ENCODE peak calls at places on chromosomes 2 and 18, in ten cellular contexts. Q, N, O, R, L, C, Y, P, K and I are unnamed samples.

GRCh38 chr18:494602-494983 is 5.9 kb downstream of the COLEC12 start:
- DNase-seq in Q (no peak), N (no peak), O (no peak), R (peak; percentile 93), L (no peak), C (no peak), Y (no peak), P (no peak), K (no peak), I (no peak)

GRCh38 chr2:6855860-6856547 is 9.7 kb downstream of the CMPK2 start:
- DNase-seq in Q (no peak), N (no peak), O (peak; percentile 81), R (peak; percentile 17), L (no peak), C (no peak), Y (no peak), P (no peak), K (no peak), I (no peak)

GRCh38 chr18:49638891-49639557 is 77.2 kb downstream of the LIPG start:
- DNase-seq in Q (no peak), N (no peak), O (no peak), R (no peak), L (no peak), C (no peak), Y (no peak), P (peak; percentile 56), K (no peak), I (no peak)

GRCh38 chr2:24333019-24333540 is 27.3 kb downstream of the ITSN2 start:
- DNase-seq in Q (no peak), N (no peak), O (no peak), R (no peak), L (no peak), C (no peak), Y (no peak), P (no peak), K (no peak), I (no peak)

GRCh38 chr2:185475868-185476267 is 262.7 kb upstream of the FSIP2 start:
- DNase-seq in Q (no peak), N (no peak), O (no peak), R (no peak), L (no peak), C (peak; percentile 42), Y (no peak), P (no peak), K (no peak), I (no peak)

GRCh38 chr2:164048729-164049128 is 312.9 kb upstream of the FIGN start:
- DNase-seq in Q (no peak), N (no peak), O (no peak), R (no peak), L (no peak), C (no peak), Y (no peak), P (no peak), K (no peak), I (no peak)

GRCh38 chr2:207487650-207488315 is 42.0 kb upstream of the CREB1 start:
- DNase-seq in Q (peak; percentile 32), N (no peak), O (peak; percentile 92), R (peak; percentile 98), L (no peak), C (no peak), Y (no peak), P (no peak), K (no peak), I (no peak)

GRCh38 chr2:118687698-118688097 is 159.8 kb downstream of the EN1 start:
- DNase-seq in Q (no peak), N (no peak), O (no peak), R (no peak), L (no peak), C (no peak), Y (no peak), P (no peak), K (no peak), I (no peak)

GRCh38 chr2:164066095-164066494 is 330.3 kb upstream of the FIGN start:
- DNase-seq in Q (no peak), N (no peak), O (no peak), R (no peak), L (no peak), C (no peak), Y (no peak), P (no peak), K (no peak), I (no peak)

DNA sequence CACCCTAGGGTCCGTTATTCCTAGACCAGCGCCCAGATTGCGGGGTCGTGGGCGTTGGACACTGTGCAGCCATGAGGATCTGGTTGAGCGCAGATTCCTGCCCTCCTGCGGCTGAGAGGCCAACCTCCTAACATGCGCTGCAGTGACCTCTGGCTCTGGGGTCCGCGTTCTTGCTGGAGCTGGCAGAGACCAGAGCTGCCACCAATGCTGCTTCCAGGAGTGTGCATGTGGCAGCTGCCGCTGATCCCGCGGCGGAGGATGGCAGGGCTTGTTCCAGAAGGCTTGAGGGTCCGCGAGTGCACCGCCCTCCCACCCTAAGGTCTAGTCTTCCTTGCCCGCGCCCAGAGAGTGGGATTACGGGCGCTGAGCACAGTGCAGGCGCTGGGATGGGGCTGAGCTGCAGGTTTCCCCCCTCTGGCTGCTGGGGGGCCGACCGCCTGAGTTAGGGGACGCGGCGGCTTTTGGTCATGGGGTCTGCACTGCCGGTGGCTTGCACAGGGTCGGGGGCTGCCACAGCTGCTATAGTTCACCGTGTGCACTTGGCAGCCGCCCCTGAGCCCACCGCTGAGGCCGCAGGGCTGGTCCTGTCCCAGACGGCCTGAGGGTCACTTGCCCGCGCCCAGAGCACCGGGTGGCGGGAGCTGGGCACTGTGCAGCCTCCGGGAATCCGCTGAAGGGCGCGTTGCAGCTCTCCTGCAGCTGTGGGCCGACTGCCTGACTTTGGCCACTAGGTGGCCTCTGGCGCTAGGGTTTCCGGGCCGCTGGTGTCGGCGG is 145.9 kb downstream of the CCDC74A start:
- DNase-seq in Q (peak; percentile 48), N (peak; percentile 89), O (peak; percentile 87), R (peak; percentile 82), L (peak; percentile 85), C (peak; percentile 84), Y (peak; percentile 78), P (peak; percentile 83), K (peak; percentile 81), I (peak; percentile 66)
- H3K9me2 ChIP-seq in Q (no peaks in the 10 kb centered on the region), N (no peaks in the 10 kb centered on the region), O (no peaks in the 10 kb centered on the region), R (no peaks in the 10 kb centered on the region), L (no peaks in the 10 kb centered on the region), C (no peaks in the 10 kb centered on the region), Y (no peaks in the 10 kb centered on the region), P (no peaks in the 10 kb centered on the region), K (no peaks in the 10 kb centered on the region), I (no peaks in the 10 kb centered on the region)

DNA sequence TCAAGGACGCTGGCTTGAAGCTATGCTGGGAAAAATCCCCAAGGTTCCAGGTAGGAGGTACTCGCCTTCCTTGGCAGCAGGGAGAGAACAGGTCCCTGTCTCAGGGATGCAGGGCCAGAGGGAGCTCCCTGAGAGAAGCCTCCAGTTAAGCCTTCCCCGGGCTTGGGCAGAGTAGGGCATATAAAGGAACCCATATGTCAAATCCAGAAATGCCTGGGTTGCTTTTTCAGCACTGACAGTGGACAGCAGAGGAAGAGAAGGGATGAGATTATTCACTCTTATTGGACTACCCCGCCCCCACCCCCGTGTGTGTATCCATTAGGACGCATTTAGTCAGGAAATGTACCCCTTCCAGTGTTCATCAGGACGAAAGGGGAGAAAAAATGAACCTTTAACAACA is 89.3 kb upstream of the TEX51 start:
- DNase-seq in Q (no peak), N (no peak), O (no peak), R (no peak), L (no peak), C (peak; percentile 31), Y (no peak), P (no peak), K (no peak), I (peak; percentile 30)
- H3K4me2 ChIP-seq in Q (no peak overlapping the region), N (no peak overlapping the region), O (no peak overlapping the region), R (no peak overlapping the region), L (no peak overlapping the region), C (peak overlapping the region; percentile 35), Y (no peak overlapping the region), P (no peak overlapping the region), K (no peak overlapping the region), I (no peak overlapping the region)

GRCh38 chr2:55419236-55419513 is 481 bp downstream of the CCDC88A start:
- DNase-seq in Q (no peak), N (peak; percentile 64), O (peak; percentile 33), R (peak; percentile 64), L (no peak), C (no peak), Y (peak; percentile 51), P (no peak), K (no peak), I (no peak)

GRCh38 chr2:55420244-55420713 is 623 bp upstream of the CCDC88A start:
- DNase-seq in Q (no peak), N (peak; percentile 45), O (peak; percentile 22), R (peak; percentile 68), L (no peak), C (no peak), Y (no peak), P (no peak), K (no peak), I (peak; percentile 43)

GRCh38 chr2:55421326-55421725 is 1.7 kb upstream of the CCDC88A start:
- DNase-seq in Q (no peak), N (no peak), O (no peak), R (no peak), L (no peak), C (no peak), Y (no peak), P (no peak), K (no peak), I (no peak)

GRCh38 chr2:55419514-55420243 is at the start of gene CCDC88A:
- DNase-seq in Q (peak; percentile 91), N (peak; percentile 98), O (peak; percentile 94), R (peak; percentile 94), L (peak; percentile 70), C (peak; percentile 97), Y (peak; percentile 96), P (peak; percentile 95), K (peak; percentile 96), I (peak; percentile 97)

DNA sequence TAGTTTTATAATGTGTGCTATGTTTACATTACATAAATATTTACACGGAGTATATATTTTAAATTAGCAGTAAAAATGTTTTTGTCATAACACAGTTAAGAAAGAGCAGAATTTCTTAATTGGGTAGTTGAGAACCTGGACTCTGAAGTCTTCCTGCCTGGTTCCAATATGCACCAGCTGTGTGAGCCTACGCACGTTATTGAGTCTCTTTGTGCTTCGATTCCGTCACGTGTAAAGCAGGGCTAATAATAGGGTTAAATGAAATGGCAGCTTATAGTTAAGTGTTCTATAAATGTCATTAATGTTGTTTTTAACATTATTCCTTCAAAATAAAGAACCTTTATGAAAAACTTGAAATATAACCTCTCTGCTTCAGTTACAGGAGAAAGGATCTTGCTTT is 1.2 kb upstream of the CCDC88A start:
- DNase-seq in Q (no peak), N (peak; percentile 75), O (no peak), R (peak; percentile 17), L (no peak), C (no peak), Y (no peak), P (no peak), K (peak; percentile 57), I (no peak)
- H3K4me3 ChIP-seq in Q (no peak overlapping the region), N (peak overlapping the region; percentile 83), O (peak overlapping the region; percentile 82), R (peak overlapping the region; percentile 89), L (peak overlapping the region; percentile 75), C (no peak overlapping the region), Y (no peak overlapping the region), P (peak overlapping the region; percentile 59), K (peak overlapping the region; percentile 81), I (peak overlapping the region; percentile 71)

DNA sequence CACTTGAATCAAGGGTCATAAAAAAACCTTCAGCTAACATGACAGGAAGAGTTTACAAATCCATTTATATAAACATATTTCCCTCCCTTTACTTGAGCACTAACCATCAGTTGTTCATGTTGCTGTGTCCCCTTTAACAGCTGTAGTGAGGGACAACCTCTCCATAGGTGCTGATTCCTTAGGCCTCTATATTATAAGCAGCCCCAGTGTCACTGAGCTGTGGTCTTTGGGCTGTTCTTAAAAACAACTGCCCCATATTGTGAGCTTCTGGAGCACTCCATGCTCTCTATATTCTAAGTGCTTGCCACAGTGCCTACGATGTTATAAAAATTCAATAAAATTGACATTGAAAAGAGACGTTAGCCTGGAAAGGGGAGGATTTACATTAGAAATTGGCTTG is 175.3 kb downstream of the ZNF385B start:
- DNase-seq in Q (no peak), N (no peak), O (no peak), R (no peak), L (no peak), C (no peak), Y (no peak), P (no peak), K (no peak), I (no peak)
- H3K9me2 ChIP-seq in Q (no peaks in the 10 kb centered on the region), N (no peaks in the 10 kb centered on the region), O (no peaks in the 10 kb centered on the region), R (no peaks in the 10 kb centered on the region), L (no peaks in the 10 kb centered on the region), C (peaks cover 7% of the 10 kb centered on the region), Y (no peaks in the 10 kb centered on the region), P (no peaks in the 10 kb centered on the region), K (no peaks in the 10 kb centered on the region), I (no peaks in the 10 kb centered on the region)